ENCODE peak calls at places on chromosomes 16 and 17, in ten cellular contexts. B is ELF-1; Y is iris pigment epithelial cell; E is progenitor cell of endocrine pancreas; C is NCI-H2081; W is stimulated activated naive CD4-positive, alpha-beta T cell; M is T-helper 2 cell; D is H4; Z is nephron progenitor cell; J is stimulated activated CD8-positive, alpha-beta memory T cell treated with anti-CD3 and anti-CD28 coated beads, Interleukin-2, amount 100 ng/mL, for 1 hour. A is an unnamed sample.

GRCh38 chr17:12974319-12974661 is 43.5 kb downstream of the ELAC2 start:
- DNase-seq in D (no peak), J (no peak), Z (no peak), B (no peak), W (no peak), M (no peak), Y (no peak), C (no peak), E (no peak), A (no peak)

GRCh38 chr17:79950306-79950705 is 85.4 kb downstream of the TBC1D16 start:
- DNase-seq in Y (no peak), E (no peak), J (no peak), C (no peak), M (no peak), W (no peak), Z (no peak), D (no peak), B (peak; percentile 62), A (no peak)

GRCh38 chr17:79955167-79955549 is 80.5 kb downstream of the TBC1D16 start:
- DNase-seq in B (no peak), J (no peak), W (no peak), C (no peak), D (no peak), E (no peak), M (no peak), Y (no peak), Z (no peak), A (no peak)

GRCh38 chr16:86882586-86883280 is 304.4 kb downstream of the FOXL1 start:
- DNase-seq in B (no peak), M (no peak), E (no peak), J (no peak), D (peak; percentile 56), Y (peak; percentile 73), C (no peak), W (no peak), Z (no peak), A (peak; percentile 55)

GRCh38 chr16:22323998-22324786 is 27.0 kb downstream of the POLR3E start:
- DNase-seq in D (no peak), E (no peak), B (no peak), C (no peak), M (no peak), W (no peak), Z (no peak), J (no peak), Y (no peak), A (no peak)

GRCh38 chr16:27405546-27406451 is 3.8 kb downstream of the IL21R start:
- DNase-seq in D (no peak), Z (peak; percentile 25), J (no peak), M (no peak), W (peak; percentile 22), B (no peak), C (no peak), E (no peak), Y (no peak), A (no peak)

GRCh38 chr16:11140466-11140865 is 115.5 kb downstream of the SOCS1 start:
- DNase-seq in B (no peak), E (no peak), M (no peak), Z (no peak), D (no peak), C (no peak), Y (no peak), W (no peak), J (no peak), A (no peak)

GRCh38 chr17:13671771-13672170 is 70.0 kb upstream of the HS3ST3A1 start:
- DNase-seq in J (no peak), W (no peak), B (peak; percentile 36), E (no peak), Z (no peak), D (peak; percentile 25), C (no peak), M (no peak), Y (peak; percentile 50), A (peak; percentile 84)

GRCh38 chr16:75193265-75193650 is 13.7 kb downstream of the CTRB2 start:
- DNase-seq in W (no peak), J (no peak), D (no peak), M (no peak), Y (peak; percentile 36), C (no peak), B (no peak), E (no peak), Z (no peak), A (no peak)

GRCh38 chr16:17476414-17477259 is 5.9 kb upstream of the XYLT1 start:
- DNase-seq in W (peak; percentile 47), C (peak; percentile 57), E (peak; percentile 34), J (no peak), D (peak; percentile 67), M (no peak), B (peak; percentile 72), Y (peak; percentile 32), Z (peak; percentile 50), A (no peak)

GRCh38 chr17:34135841-34136240 is 119.2 kb upstream of the CCL2 start:
- DNase-seq in W (no peak), D (no peak), Z (no peak), M (no peak), Y (no peak), B (peak; percentile 47), E (no peak), J (no peak), C (no peak), A (no peak)

GRCh38 chr17:80030730-80031410 is 4.8 kb downstream of the TBC1D16 start:
- DNase-seq in Z (no peak), E (no peak), J (no peak), D (no peak), M (no peak), W (no peak), Y (no peak), B (no peak), C (peak; percentile 67), A (no peak)

GRCh38 chr17:70006159-70006558 is 68.9 kb upstream of the KCNJ16 start:
- DNase-seq in D (no peak), Z (no peak), C (no peak), B (no peak), Y (peak; percentile 78), M (no peak), W (no peak), E (no peak), J (no peak), A (no peak)

GRCh38 chr17:45013021-45013997 is 38.1 kb downstream of the DCAKD start:
- DNase-seq in Y (no peak), B (peak; percentile 20), W (no peak), J (no peak), E (no peak), Z (no peak), M (no peak), C (peak; percentile 68), D (no peak), A (no peak)

GRCh38 chr16:13435415-13435814 is 484.5 kb upstream of the ERCC4 start:
- DNase-seq in Z (no peak), M (no peak), J (no peak), W (no peak), B (no peak), D (no peak), E (no peak), C (no peak), Y (no peak), A (no peak)

GRCh38 chr16:2480948-2481347 is 6.0 kb downstream of the TBC1D24 start:
- DNase-seq in J (no peak), Z (no peak), E (no peak), W (no peak), D (no peak), C (no peak), B (no peak), M (no peak), Y (no peak), A (no peak)

GRCh38 chr16:56919099-56919800 is 12.7 kb upstream of the HERPUD1 start:
- DNase-seq in Y (no peak), B (peak; percentile 89), Z (no peak), D (no peak), C (no peak), M (no peak), J (no peak), E (no peak), W (no peak), A (peak; percentile 38)

GRCh38 chr16:84423416-84423837 is 55.1 kb downstream of the ATP2C2 start:
- DNase-seq in B (peak; percentile 26), C (no peak), M (no peak), D (peak; percentile 80), Z (no peak), J (no peak), E (no peak), Y (peak; percentile 60), W (no peak), A (no peak)

GRCh38 chr17:78138204-78139060 is 7.8 kb upstream of the C17orf99 start:
- DNase-seq in Y (no peak), D (no peak), Z (no peak), B (no peak), E (no peak), C (no peak), J (no peak), M (no peak), W (no peak), A (no peak)

GRCh38 chr16:46830902-46831647 is at the start of gene C16orf87:
- DNase-seq in Z (peak; percentile 92), M (peak; percentile 81), C (peak; percentile 82), W (peak; percentile 97), J (peak; percentile 74), E (peak; percentile 85), D (peak; percentile 92), B (peak; percentile 94), Y (peak; percentile 94), A (peak; percentile 91)

GRCh38 chr16:17836868-17837602 is 366.3 kb upstream of the XYLT1 start:
- DNase-seq in Y (peak; percentile 61), D (peak; percentile 91), B (peak; percentile 91), W (no peak), Z (no peak), C (no peak), E (no peak), M (no peak), J (no peak), A (no peak)

GRCh38 chr17:11608396-11608795 is 10.1 kb downstream of the DNAH9 start:
- DNase-seq in D (no peak), J (no peak), C (no peak), Y (peak; percentile 46), W (no peak), Z (no peak), M (no peak), E (no peak), B (no peak), A (no peak)

GRCh38 chr16:69873783-69874182 is 77.4 kb upstream of the CLEC18A start:
- DNase-seq in Y (no peak), Z (no peak), D (no peak), W (no peak), M (no peak), E (no peak), C (no peak), J (no peak), B (no peak), A (no peak)

GRCh38 chr17:77115510-77115909 is 25.3 kb upstream of the SEC14L1 start:
- DNase-seq in J (no peak), B (no peak), Z (no peak), Y (peak; percentile 52), W (no peak), E (no peak), C (no peak), D (no peak), M (no peak), A (no peak)

GRCh38 chr17:79804856-79805696 is 8.2 kb upstream of the CBX8 start:
- DNase-seq in Y (no peak), W (no peak), M (no peak), Z (no peak), J (no peak), D (no peak), C (no peak), B (no peak), E (no peak), A (no peak)

GRCh38 chr16:30355144-30355953 is at the start of gene CD2BP2:
- DNase-seq in B (peak; percentile 99), D (peak; percentile 99), Y (peak; percentile 100), J (peak; percentile 75), Z (peak; percentile 90), M (peak; percentile 71), E (peak; percentile 78), W (peak; percentile 83), C (peak; percentile 95), A (peak; percentile 96)

GRCh38 chr17:50052241-50052788 is 3.6 kb upstream of the ITGA3 start:
- DNase-seq in E (no peak), J (no peak), W (no peak), B (no peak), C (peak; percentile 31), Y (no peak), Z (no peak), M (no peak), D (no peak), A (peak; percentile 9)

GRCh38 chr17:75854111-75854748 is 905 bp downstream of the WBP2 start:
- DNase-seq in E (no peak), J (no peak), B (peak; percentile 47), W (no peak), Z (no peak), Y (peak; percentile 68), D (no peak), M (no peak), C (no peak), A (peak; percentile 64)